ENCODE peak calls at places on chromosomes 16 and 17, in nine cellular contexts. One of them, this sample, is unnamed. For H3K4me1, the result is how much of the 10 kb centered on the place peaks cover.

GRCh38 chr17:63132509-63132911 is 166.5 kb downstream of the TANC2 start:
- DNase-seq in left ventricle myocardium inferior: no peak
- DNase-seq in keratinocyte: no peak
- DNase-seq in A673: no peak
- DNase-seq in colonic mucosa: no peak
- DNase-seq in cardiac muscle cell: peak
- DNase-seq in tibial artery: no peak
- DNase-seq in psoas muscle: no peak
- DNase-seq in neural progenitor cell: no peak
- DNase-seq in this sample: no peak

GRCh38 chr16:23137256-23137655 is 12.0 kb downstream of the USP31 start:
- DNase-seq in left ventricle myocardium inferior: no peak
- DNase-seq in keratinocyte: no peak
- DNase-seq in A673: no peak
- DNase-seq in colonic mucosa: no peak
- DNase-seq in cardiac muscle cell: no peak
- DNase-seq in tibial artery: no peak
- DNase-seq in psoas muscle: no peak
- DNase-seq in neural progenitor cell: no peak
- DNase-seq in this sample: no peak

GRCh38 chr17:9346296-9346926 is 229.2 kb downstream of the STX8 start:
- DNase-seq in left ventricle myocardium inferior: no peak
- DNase-seq in keratinocyte: no peak
- DNase-seq in A673: no peak
- DNase-seq in colonic mucosa: no peak
- DNase-seq in cardiac muscle cell: peak
- DNase-seq in tibial artery: no peak
- DNase-seq in psoas muscle: no peak
- DNase-seq in neural progenitor cell: no peak
- DNase-seq in this sample: no peak

GRCh38 chr17:82943339-82943738 is 103.5 kb upstream of the ZNF750 start:
- DNase-seq in left ventricle myocardium inferior: peak
- DNase-seq in keratinocyte: no peak
- DNase-seq in A673: no peak
- DNase-seq in colonic mucosa: no peak
- DNase-seq in cardiac muscle cell: no peak
- DNase-seq in tibial artery: no peak
- DNase-seq in psoas muscle: peak
- DNase-seq in neural progenitor cell: no peak
- DNase-seq in this sample: no peak

GRCh38 chr16:456891-457483 is 31.5 kb downstream of the RAB11FIP3 start:
- DNase-seq in left ventricle myocardium inferior: no peak
- DNase-seq in keratinocyte: no peak
- DNase-seq in A673: no peak
- DNase-seq in colonic mucosa: no peak
- DNase-seq in cardiac muscle cell: peak
- DNase-seq in tibial artery: peak
- DNase-seq in psoas muscle: no peak
- DNase-seq in neural progenitor cell: no peak
- DNase-seq in this sample: no peak

GRCh38 chr16:56245197-56245596 is 53.9 kb downstream of the GNAO1 start:
- DNase-seq in left ventricle myocardium inferior: no peak
- DNase-seq in keratinocyte: peak
- DNase-seq in A673: no peak
- DNase-seq in colonic mucosa: no peak
- DNase-seq in cardiac muscle cell: no peak
- DNase-seq in tibial artery: no peak
- DNase-seq in psoas muscle: no peak
- DNase-seq in neural progenitor cell: no peak
- DNase-seq in this sample: no peak

GRCh38 chr17:67359960-67360817 is 6.2 kb downstream of the PSMD12 start:
- DNase-seq in left ventricle myocardium inferior: no peak
- DNase-seq in keratinocyte: no peak
- DNase-seq in A673: peak
- DNase-seq in colonic mucosa: no peak
- DNase-seq in cardiac muscle cell: peak
- DNase-seq in tibial artery: no peak
- DNase-seq in psoas muscle: no peak
- DNase-seq in neural progenitor cell: peak
- DNase-seq in this sample: peak

GRCh38 chr17:67021718-67022450 is 22.5 kb upstream of the CACNG1 start:
- DNase-seq in left ventricle myocardium inferior: no peak
- DNase-seq in keratinocyte: no peak
- DNase-seq in A673: no peak
- DNase-seq in colonic mucosa: no peak
- DNase-seq in cardiac muscle cell: no peak
- DNase-seq in tibial artery: no peak
- DNase-seq in psoas muscle: no peak
- DNase-seq in neural progenitor cell: no peak
- DNase-seq in this sample: no peak

GRCh38 chr16:84759061-84759460 is 59.3 kb downstream of the USP10 start:
- DNase-seq in left ventricle myocardium inferior: no peak
- DNase-seq in keratinocyte: no peak
- DNase-seq in A673: no peak
- DNase-seq in colonic mucosa: no peak
- DNase-seq in cardiac muscle cell: no peak
- DNase-seq in tibial artery: no peak
- DNase-seq in psoas muscle: no peak
- DNase-seq in neural progenitor cell: no peak
- DNase-seq in this sample: no peak

GRCh38 chr17:45361976-45362375 is 45.2 kb upstream of the MAP3K14 start:
- DNase-seq in left ventricle myocardium inferior: no peak
- DNase-seq in keratinocyte: no peak
- DNase-seq in A673: no peak
- DNase-seq in colonic mucosa: no peak
- DNase-seq in cardiac muscle cell: no peak
- DNase-seq in tibial artery: no peak
- DNase-seq in psoas muscle: no peak
- DNase-seq in neural progenitor cell: no peak
- DNase-seq in this sample: no peak

GRCh38 chr17:44911133-44912001 is 3.9 kb downstream of the GFAP start:
- DNase-seq in left ventricle myocardium inferior: peak
- DNase-seq in keratinocyte: no peak
- DNase-seq in A673: peak
- DNase-seq in colonic mucosa: peak
- DNase-seq in cardiac muscle cell: peak
- DNase-seq in tibial artery: peak
- DNase-seq in psoas muscle: peak
- DNase-seq in neural progenitor cell: peak
- DNase-seq in this sample: peak

GRCh38 chr16:66576306-66576705 is 3.0 kb upstream of the CMTM2 start:
- DNase-seq in left ventricle myocardium inferior: no peak
- DNase-seq in keratinocyte: no peak
- DNase-seq in A673: no peak
- DNase-seq in colonic mucosa: no peak
- DNase-seq in cardiac muscle cell: no peak
- DNase-seq in tibial artery: no peak
- DNase-seq in psoas muscle: no peak
- DNase-seq in neural progenitor cell: no peak
- DNase-seq in this sample: no peak

GRCh38 chr16:67404740-67405226 is 11.5 kb upstream of the TPPP3 start:
- DNase-seq in left ventricle myocardium inferior: no peak
- DNase-seq in keratinocyte: peak
- DNase-seq in A673: no peak
- DNase-seq in colonic mucosa: peak
- DNase-seq in cardiac muscle cell: no peak
- DNase-seq in tibial artery: no peak
- DNase-seq in psoas muscle: no peak
- DNase-seq in neural progenitor cell: no peak
- DNase-seq in this sample: no peak

GRCh38 chr16:68486671-68487495 is 38.6 kb upstream of the SMPD3 start:
- DNase-seq in left ventricle myocardium inferior: no peak
- DNase-seq in keratinocyte: no peak
- DNase-seq in A673: no peak
- DNase-seq in colonic mucosa: peak
- DNase-seq in cardiac muscle cell: no peak
- DNase-seq in tibial artery: no peak
- DNase-seq in psoas muscle: no peak
- DNase-seq in neural progenitor cell: peak
- DNase-seq in this sample: no peak

DNA sequence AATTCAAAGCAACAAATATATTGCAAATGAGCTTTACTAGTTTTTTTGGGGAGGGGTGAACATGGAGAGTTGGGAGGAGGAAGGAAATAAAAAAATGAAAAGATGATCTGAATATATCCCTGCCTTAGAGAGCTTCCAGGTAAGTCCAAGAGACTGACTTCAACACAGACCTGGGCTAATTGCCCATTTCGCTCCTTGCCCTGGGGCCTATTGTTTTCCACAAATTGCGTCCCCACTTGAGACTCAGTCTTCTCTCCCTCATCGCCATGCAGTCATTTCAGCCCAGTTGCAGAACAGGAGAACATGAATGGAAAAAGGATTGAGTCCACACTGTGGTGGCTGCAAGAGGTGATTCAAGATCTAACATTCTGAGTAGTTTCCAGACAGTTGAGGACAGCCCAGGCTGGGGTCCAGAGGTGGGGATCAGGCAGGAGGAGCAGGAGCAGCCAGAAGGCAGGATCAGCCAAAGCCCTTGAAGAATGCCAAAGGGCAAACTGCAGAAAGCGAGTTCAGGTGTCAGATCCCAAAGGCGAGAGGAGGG is 21.6 kb upstream of the TOB1 start:
- DNase-seq in left ventricle myocardium inferior: no peak
- DNase-seq in keratinocyte: no peak
- DNase-seq in A673: no peak
- DNase-seq in colonic mucosa: no peak
- DNase-seq in cardiac muscle cell: no peak
- DNase-seq in tibial artery: no peak
- DNase-seq in psoas muscle: no peak
- DNase-seq in neural progenitor cell: no peak
- DNase-seq in this sample: no peak
- H3K4me1 ChIP-seq in left ventricle myocardium inferior: under half
- H3K4me1 ChIP-seq in keratinocyte: under half
- H3K4me1 ChIP-seq in A673: under half
- H3K4me1 ChIP-seq in colonic mucosa: under half
- H3K4me1 ChIP-seq in cardiac muscle cell: under half
- H3K4me1 ChIP-seq in tibial artery: under half
- H3K4me1 ChIP-seq in psoas muscle: under half
- H3K4me1 ChIP-seq in neural progenitor cell: under half
- H3K4me1 ChIP-seq in this sample: under half

DNA sequence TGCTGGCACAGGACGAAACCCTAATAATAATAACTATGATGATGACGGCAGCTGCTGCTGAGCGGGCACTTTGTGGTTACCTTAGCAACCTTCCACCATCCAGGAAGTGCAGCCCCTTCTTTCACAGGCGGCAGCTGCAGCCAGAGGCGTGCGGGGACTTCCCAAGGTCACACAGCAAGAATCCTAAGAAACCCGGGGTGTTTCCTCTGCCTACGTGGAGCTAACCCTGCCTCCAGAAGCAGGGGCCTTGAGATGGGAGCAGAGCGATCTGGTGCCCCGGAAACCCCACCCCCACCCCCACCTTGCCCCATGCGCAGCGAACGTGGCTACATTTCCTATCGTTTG is 22.4 kb upstream of the EIF1 start:
- DNase-seq in left ventricle myocardium inferior: no peak
- DNase-seq in keratinocyte: no peak
- DNase-seq in A673: peak
- DNase-seq in colonic mucosa: peak
- DNase-seq in cardiac muscle cell: peak
- DNase-seq in tibial artery: peak
- DNase-seq in psoas muscle: peak
- DNase-seq in neural progenitor cell: peak
- DNase-seq in this sample: peak
- H3K4me3 ChIP-seq in left ventricle myocardium inferior: peak
- H3K4me3 ChIP-seq in keratinocyte: no peak
- H3K4me3 ChIP-seq in A673: peak
- H3K4me3 ChIP-seq in colonic mucosa: peak
- H3K4me3 ChIP-seq in cardiac muscle cell: no peak
- H3K4me3 ChIP-seq in tibial artery: peak
- H3K4me3 ChIP-seq in psoas muscle: peak
- H3K4me3 ChIP-seq in neural progenitor cell: peak
- H3K4me3 ChIP-seq in this sample: peak

DNA sequence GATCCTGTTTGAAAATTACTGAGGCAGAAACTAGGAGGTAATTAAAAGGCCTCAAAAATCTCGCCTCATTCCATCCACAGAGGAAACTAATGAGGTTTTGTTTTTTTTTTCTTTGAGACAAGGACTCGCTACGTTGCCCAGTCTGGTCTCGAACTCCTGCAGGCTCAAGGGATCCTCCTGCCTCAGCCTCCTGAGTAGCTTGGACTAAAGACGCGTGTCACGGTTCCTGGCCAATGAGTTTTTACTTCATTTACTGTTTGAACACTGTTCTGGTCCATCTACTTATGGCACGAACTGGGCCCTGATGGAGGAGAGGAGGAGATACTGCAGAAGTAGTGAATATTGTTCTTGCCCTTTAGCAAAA is 600 bp upstream of the BLTP2 start:
- DNase-seq in left ventricle myocardium inferior: no peak
- DNase-seq in keratinocyte: no peak
- DNase-seq in A673: no peak
- DNase-seq in colonic mucosa: peak
- DNase-seq in cardiac muscle cell: no peak
- DNase-seq in tibial artery: no peak
- DNase-seq in psoas muscle: no peak
- DNase-seq in neural progenitor cell: no peak
- DNase-seq in this sample: no peak
- H3K4me1 ChIP-seq in left ventricle myocardium inferior: half or more
- H3K4me1 ChIP-seq in keratinocyte: under half
- H3K4me1 ChIP-seq in A673: under half
- H3K4me1 ChIP-seq in colonic mucosa: under half
- H3K4me1 ChIP-seq in cardiac muscle cell: under half
- H3K4me1 ChIP-seq in tibial artery: under half
- H3K4me1 ChIP-seq in psoas muscle: under half
- H3K4me1 ChIP-seq in neural progenitor cell: under half
- H3K4me1 ChIP-seq in this sample: under half

GRCh38 chr17:78124081-78124835 is 4.3 kb downstream of the TMC6 start:
- DNase-seq in left ventricle myocardium inferior: no peak
- DNase-seq in keratinocyte: no peak
- DNase-seq in A673: no peak
- DNase-seq in colonic mucosa: no peak
- DNase-seq in cardiac muscle cell: no peak
- DNase-seq in tibial artery: no peak
- DNase-seq in psoas muscle: peak
- DNase-seq in neural progenitor cell: no peak
- DNase-seq in this sample: peak

GRCh38 chr17:78126895-78127239 is 1.7 kb downstream of the TMC6 start:
- DNase-seq in left ventricle myocardium inferior: no peak
- DNase-seq in keratinocyte: no peak
- DNase-seq in A673: no peak
- DNase-seq in colonic mucosa: no peak
- DNase-seq in cardiac muscle cell: no peak
- DNase-seq in tibial artery: no peak
- DNase-seq in psoas muscle: no peak
- DNase-seq in neural progenitor cell: no peak
- DNase-seq in this sample: peak

GRCh38 chr17:78125976-78126894 is 2.3 kb downstream of the TMC6 start:
- DNase-seq in left ventricle myocardium inferior: peak
- DNase-seq in keratinocyte: no peak
- DNase-seq in A673: no peak
- DNase-seq in colonic mucosa: no peak
- DNase-seq in cardiac muscle cell: no peak
- DNase-seq in tibial artery: no peak
- DNase-seq in psoas muscle: peak
- DNase-seq in neural progenitor cell: no peak
- DNase-seq in this sample: peak

GRCh38 chr17:78124836-78125137 is 3.8 kb downstream of the TMC6 start:
- DNase-seq in left ventricle myocardium inferior: no peak
- DNase-seq in keratinocyte: no peak
- DNase-seq in A673: no peak
- DNase-seq in colonic mucosa: no peak
- DNase-seq in cardiac muscle cell: no peak
- DNase-seq in tibial artery: no peak
- DNase-seq in psoas muscle: no peak
- DNase-seq in neural progenitor cell: no peak
- DNase-seq in this sample: no peak

GRCh38 chr17:78125138-78125913 is 3.2 kb downstream of the TMC6 start:
- DNase-seq in left ventricle myocardium inferior: no peak
- DNase-seq in keratinocyte: no peak
- DNase-seq in A673: no peak
- DNase-seq in colonic mucosa: no peak
- DNase-seq in cardiac muscle cell: no peak
- DNase-seq in tibial artery: no peak
- DNase-seq in psoas muscle: peak
- DNase-seq in neural progenitor cell: no peak
- DNase-seq in this sample: peak
- H3K4me3 ChIP-seq in left ventricle myocardium inferior: peak
- H3K4me3 ChIP-seq in keratinocyte: no peak
- H3K4me3 ChIP-seq in A673: no peak
- H3K4me3 ChIP-seq in colonic mucosa: peak
- H3K4me3 ChIP-seq in cardiac muscle cell: no peak
- H3K4me3 ChIP-seq in tibial artery: no peak
- H3K4me3 ChIP-seq in psoas muscle: peak
- H3K4me3 ChIP-seq in neural progenitor cell: no peak
- H3K4me3 ChIP-seq in this sample: peak